ENCODE peak calls at places on chromosomes 7 and 10, in four cellular contexts. Q, U, V and A are unnamed samples.

GRCh38 chr10:106696239-106696638 is 468.3 kb downstream of the SORCS1 start:
- DNase-seq in Q (no peak), U (no peak), V (no peak), A (no peak)

GRCh38 chr10:73644015-73644743 is 2.9 kb upstream of the MYOZ1 start:
- DNase-seq in Q (no peak), U (peak; percentile 82), V (peak; percentile 55), A (peak; percentile 79)

GRCh38 chr7:121041516-121042148 is 53.1 kb downstream of the CPED1 start:
- DNase-seq in Q (no peak), U (peak; percentile 41), V (no peak), A (no peak)

GRCh38 chr7:66356277-66356721 is 151.2 kb downstream of the TPST1 start:
- DNase-seq in Q (no peak), U (no peak), V (no peak), A (no peak)

GRCh38 chr7:81887098-81887497 is 117.3 kb upstream of the HGF start:
- DNase-seq in Q (no peak), U (no peak), V (no peak), A (no peak)

GRCh38 chr7:101942603-101943210 is 125.3 kb downstream of the CUX1 start:
- DNase-seq in Q (no peak), U (no peak), V (no peak), A (no peak)

GRCh38 chr7:159083001-159083697 is 61.5 kb downstream of the VIPR2 start:
- DNase-seq in Q (peak; percentile 66), U (no peak), V (no peak), A (no peak)

GRCh38 chr10:6461961-6462360 is 118.1 kb downstream of the PRKCQ start:
- DNase-seq in Q (no peak), U (no peak), V (no peak), A (no peak)

GRCh38 chr10:639751-640672 is 49.5 kb downstream of the DIP2C start:
- DNase-seq in Q (peak; percentile 51), U (no peak), V (no peak), A (no peak)

GRCh38 chr10:23081891-23082290 is 13.5 kb upstream of the MSRB2 start:
- DNase-seq in Q (no peak), U (peak; percentile 40), V (no peak), A (no peak)

GRCh38 chr10:16477757-16478156 is 40.9 kb downstream of the PTER start:
- DNase-seq in Q (no peak), U (no peak), V (no peak), A (no peak)

GRCh38 chr7:73423519-73424485 is 9.8 kb upstream of the FZD9 start:
- DNase-seq in Q (peak; percentile 78), U (no peak), V (no peak), A (peak; percentile 69)

GRCh38 chr7:139825666-139826290 is 3.3 kb upstream of the TBXAS1 start:
- DNase-seq in Q (no peak), U (peak; percentile 48), V (no peak), A (no peak)

GRCh38 chr10:74936577-74937445 is 110.4 kb downstream of the KAT6B start:
- DNase-seq in Q (no peak), U (peak; percentile 69), V (no peak), A (no peak)

GRCh38 chr10:113162960-113163359 is 212.9 kb downstream of the TCF7L2 start:
- DNase-seq in Q (no peak), U (no peak), V (no peak), A (no peak)

GRCh38 chr7:46229409-46229808 is 308.3 kb upstream of the IGFBP3 start:
- DNase-seq in Q (no peak), U (peak; percentile 98), V (no peak), A (no peak)

GRCh38 chr10:61795551-61795950 is 105.9 kb upstream of the ARID5B start:
- DNase-seq in Q (no peak), U (no peak), V (no peak), A (no peak)

GRCh38 chr10:61792921-61793320 is 108.6 kb upstream of the ARID5B start:
- DNase-seq in Q (no peak), U (no peak), V (no peak), A (no peak)

GRCh38 chr10:61795147-61795546 is 106.4 kb upstream of the ARID5B start:
- DNase-seq in Q (no peak), U (no peak), V (no peak), A (no peak)

GRCh38 chr10:61792097-61792496 is 109.4 kb upstream of the ARID5B start:
- DNase-seq in Q (no peak), U (no peak), V (no peak), A (no peak)

GRCh38 chr10:61793760-61794713 is 107.5 kb upstream of the ARID5B start:
- DNase-seq in Q (no peak), U (peak; percentile 67), V (no peak), A (no peak)
- TF ChIP-seq CTCF in Q (no peak), U (no peak), V (no peak), A (no peak)

GRCh38 chr10:36504752-36505151 is 620.6 kb upstream of the ANKRD30A start:
- DNase-seq in Q (no peak), U (peak; percentile 40), V (no peak), A (no peak)
- TF ChIP-seq CTCF in Q (no peak), U (peak; percentile 13), V (no peak), A (no peak)

DNA sequence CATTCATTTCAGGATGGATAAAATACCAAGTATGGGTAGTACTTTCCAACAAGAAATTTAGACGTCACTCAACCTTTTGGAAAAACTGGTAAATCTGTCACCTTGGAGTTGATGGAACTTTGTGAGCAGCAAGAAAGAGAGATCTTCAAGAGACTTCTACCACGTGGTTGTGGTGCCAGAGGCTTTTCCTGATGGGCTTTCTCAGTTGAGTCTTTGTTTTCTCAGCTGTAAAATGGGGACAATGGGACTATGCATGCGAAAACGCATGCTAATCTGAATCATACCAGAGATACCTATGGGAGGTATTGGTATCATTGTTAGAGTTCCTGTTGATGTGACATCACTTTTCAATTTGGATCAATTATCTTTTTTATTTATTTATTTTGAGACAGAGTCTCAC is 59.4 kb downstream of the THNSL1 start:
- DNase-seq in Q (no peak), U (no peak), V (no peak), A (no peak)
- TF ChIP-seq CTCF in Q (no peak), U (no peak), V (no peak), A (no peak)

DNA sequence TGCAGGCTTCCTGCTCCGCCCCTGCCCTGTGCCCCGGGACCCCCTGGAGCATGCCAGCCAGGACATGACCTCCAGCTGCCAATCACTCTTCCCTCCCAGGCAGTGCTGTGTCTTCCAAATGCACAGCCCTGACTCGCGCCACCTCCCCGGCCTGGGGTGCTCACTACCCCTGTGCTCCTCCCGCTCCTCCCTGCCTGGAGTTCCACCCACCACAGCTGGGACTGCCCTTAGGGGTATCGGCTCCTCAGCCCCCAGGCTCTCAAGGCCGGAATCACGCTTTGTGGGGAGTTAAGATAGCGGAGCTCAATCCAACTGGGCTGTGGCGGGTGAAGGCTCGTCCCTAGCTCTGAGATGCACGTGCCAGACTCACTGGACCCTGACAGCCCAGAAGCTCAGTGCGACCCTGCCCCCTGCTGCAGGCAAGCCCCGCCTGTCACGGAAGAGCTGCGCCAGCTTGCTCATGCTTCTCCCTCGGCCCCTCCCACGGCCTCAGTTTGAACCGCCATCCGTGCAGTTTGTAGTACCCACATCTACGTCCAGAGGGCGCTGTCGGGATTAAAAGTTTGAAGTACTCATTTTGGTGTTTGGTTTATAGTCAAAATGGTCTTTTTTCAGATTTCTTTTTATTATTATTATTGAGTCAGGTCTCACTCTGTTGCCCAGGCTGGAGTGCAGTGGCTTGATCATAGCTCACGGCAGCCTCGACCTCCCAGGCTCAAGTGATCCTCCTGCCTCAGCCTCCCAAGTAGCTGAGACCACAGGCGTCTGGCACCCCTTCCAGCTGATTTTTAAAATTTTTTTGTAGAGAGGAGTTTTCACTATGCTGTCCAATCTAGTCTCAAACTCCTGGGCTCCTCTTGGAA is 142.5 kb upstream of the TCERG1L start:
- DNase-seq in Q (no peak), U (peak; percentile 14), V (peak; percentile 86), A (peak; percentile 68)
- TF ChIP-seq CTCF in Q (peak; percentile 80), U (peak; percentile 41), V (peak; percentile 91), A (peak; percentile 83)

GRCh38 chr10:59003203-59003602 is 173.2 kb upstream of the PHYHIPL start:
- DNase-seq in Q (no peak), U (no peak), V (no peak), A (no peak)
- TF ChIP-seq CTCF in Q (no peak), U (no peak), V (no peak), A (no peak)

DNA sequence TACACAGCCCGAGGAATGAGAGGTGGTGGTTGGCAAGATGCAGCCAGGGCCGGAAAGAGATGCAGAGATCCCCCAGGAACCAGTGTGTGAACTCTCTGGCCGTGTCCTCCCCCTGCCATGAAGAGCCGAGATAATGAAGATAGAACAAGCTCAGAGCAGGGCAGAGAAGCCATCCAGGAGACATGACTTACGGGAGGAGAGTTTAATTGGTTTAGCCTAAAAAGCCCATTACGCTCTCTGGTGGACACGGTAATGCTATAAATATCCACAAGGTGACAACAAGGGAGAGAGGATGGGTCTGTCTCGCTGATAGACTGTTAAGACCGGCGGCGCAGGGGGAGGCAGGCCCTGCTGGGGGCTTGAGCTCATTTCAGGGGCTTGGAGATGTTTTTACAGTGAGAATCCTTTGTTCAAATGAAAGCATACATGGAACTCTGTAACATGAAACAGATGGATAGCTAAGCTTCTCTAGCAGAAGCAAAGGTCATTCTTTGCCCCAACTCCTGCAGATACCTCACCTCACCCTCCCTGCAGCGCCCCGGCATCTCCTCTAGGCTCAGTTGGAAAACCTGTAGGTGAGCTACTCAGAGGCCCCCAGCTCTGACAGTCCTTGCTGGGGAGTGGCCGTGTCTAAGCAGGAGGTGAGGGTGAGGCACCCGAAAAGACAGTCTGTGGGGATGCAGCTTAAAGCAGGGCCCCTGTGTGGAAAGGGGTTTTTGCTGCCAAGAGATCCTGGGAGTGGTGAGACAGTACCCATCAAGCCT is 40.8 kb upstream of the LOXL4 start:
- DNase-seq in Q (no peak), U (no peak), V (no peak), A (no peak)
- TF ChIP-seq CTCF in Q (no peak), U (no peak), V (no peak), A (no peak)

DNA sequence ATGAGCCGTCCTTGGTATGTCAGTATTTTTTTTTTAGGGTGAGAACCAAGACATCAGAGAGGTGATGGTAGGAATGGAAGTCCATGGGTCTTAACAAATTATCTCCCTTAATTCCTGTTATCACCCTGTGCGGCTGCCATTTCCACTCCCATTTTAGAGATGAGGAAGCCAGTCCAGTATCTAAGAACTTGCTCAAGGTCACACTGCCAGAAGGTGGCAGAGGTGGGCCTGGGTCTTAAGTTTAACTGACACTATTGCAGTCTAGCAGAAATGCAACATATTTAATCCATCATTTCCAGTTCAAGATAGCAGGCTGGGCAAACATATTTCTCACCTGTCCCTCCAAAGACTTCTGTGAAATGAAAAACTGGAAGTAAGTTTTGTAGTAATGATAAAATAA is 108.3 kb downstream of the GLI3 start:
- DNase-seq in Q (no peak), U (peak; percentile 43), V (peak; percentile 15), A (no peak)
- TF ChIP-seq CTCF in Q (no peak), U (peak; percentile 13), V (no peak), A (no peak)